ENCODE peak calls at places on chromosomes 3 and 15, in four cellular contexts. One of them, this sample, is unnamed.

GRCh38 chr15:40441736-40442531 is 1.2 kb downstream of the BAHD1 start:
- DNase-seq in astrocyte of the spinal cord: no peak
- DNase-seq in NCI-H774: no peak
- DNase-seq in Peyer's patch: peak; percentile 68
- DNase-seq in this sample: peak; percentile 18

GRCh38 chr3:13890377-13891016 is 10.6 kb upstream of the WNT7A start:
- DNase-seq in astrocyte of the spinal cord: no peak
- DNase-seq in NCI-H774: no peak
- DNase-seq in Peyer's patch: no peak
- DNase-seq in this sample: no peak

GRCh38 chr15:57122080-57122845 is 203.8 kb downstream of the TCF12 start:
- DNase-seq in astrocyte of the spinal cord: peak; percentile 14
- DNase-seq in NCI-H774: no peak
- DNase-seq in Peyer's patch: no peak
- DNase-seq in this sample: peak; percentile 52

GRCh38 chr3:46960081-46960701 is 16.4 kb downstream of the CCDC12 start:
- DNase-seq in astrocyte of the spinal cord: peak; percentile 70
- DNase-seq in NCI-H774: no peak
- DNase-seq in Peyer's patch: peak; percentile 48
- DNase-seq in this sample: peak; percentile 92

GRCh38 chr3:138845771-138846173 is 11.0 kb upstream of the PIK3CB start:
- DNase-seq in astrocyte of the spinal cord: no peak
- DNase-seq in NCI-H774: no peak
- DNase-seq in Peyer's patch: no peak
- DNase-seq in this sample: no peak

GRCh38 chr15:92375057-92375456 is 18.6 kb upstream of the ST8SIA2 start:
- DNase-seq in astrocyte of the spinal cord: no peak
- DNase-seq in NCI-H774: no peak
- DNase-seq in Peyer's patch: no peak
- DNase-seq in this sample: no peak

GRCh38 chr15:50653156-50653743 is 33.3 kb downstream of the TRPM7 start:
- DNase-seq in astrocyte of the spinal cord: no peak
- DNase-seq in NCI-H774: no peak
- DNase-seq in Peyer's patch: no peak
- DNase-seq in this sample: no peak

GRCh38 chr3:195540526-195540925 is 2.6 kb downstream of the PPP1R2 start:
- DNase-seq in astrocyte of the spinal cord: no peak
- DNase-seq in NCI-H774: no peak
- DNase-seq in Peyer's patch: no peak
- DNase-seq in this sample: no peak

GRCh38 chr3:129004639-129005295 is 3.7 kb downstream of the EFCC1 start:
- DNase-seq in astrocyte of the spinal cord: no peak
- DNase-seq in NCI-H774: peak; percentile 77
- DNase-seq in Peyer's patch: no peak
- DNase-seq in this sample: peak; percentile 20

GRCh38 chr3:127667119-127667681 is 5.6 kb upstream of the ABTB1 start:
- DNase-seq in astrocyte of the spinal cord: no peak
- DNase-seq in NCI-H774: no peak
- DNase-seq in Peyer's patch: no peak
- DNase-seq in this sample: no peak

GRCh38 chr3:5013021-5013906 is 34.0 kb downstream of the BHLHE40 start:
- DNase-seq in astrocyte of the spinal cord: peak; percentile 48
- DNase-seq in NCI-H774: no peak
- DNase-seq in Peyer's patch: no peak
- DNase-seq in this sample: no peak

GRCh38 chr15:101016581-101016980 is 97.4 kb downstream of the LRRK1 start:
- DNase-seq in astrocyte of the spinal cord: no peak
- DNase-seq in NCI-H774: no peak
- DNase-seq in Peyer's patch: no peak
- DNase-seq in this sample: no peak

GRCh38 chr3:142315083-142315482 is 89.7 kb upstream of the GK5 start:
- DNase-seq in astrocyte of the spinal cord: peak; percentile 72
- DNase-seq in NCI-H774: no peak
- DNase-seq in Peyer's patch: no peak
- DNase-seq in this sample: peak; percentile 12

GRCh38 chr3:105553851-105554250 is 187.1 kb downstream of the ALCAM start:
- DNase-seq in astrocyte of the spinal cord: no peak
- DNase-seq in NCI-H774: no peak
- DNase-seq in Peyer's patch: no peak
- DNase-seq in this sample: no peak

GRCh38 chr3:33957176-33957575 is 158.7 kb downstream of the PDCD6IP start:
- DNase-seq in astrocyte of the spinal cord: no peak
- DNase-seq in NCI-H774: no peak
- DNase-seq in Peyer's patch: no peak
- DNase-seq in this sample: no peak

GRCh38 chr15:89362203-89363101 is 27.8 kb upstream of the POLG start:
- DNase-seq in astrocyte of the spinal cord: no peak
- DNase-seq in NCI-H774: peak; percentile 62
- DNase-seq in Peyer's patch: no peak
- DNase-seq in this sample: no peak

GRCh38 chr3:120102232-120102631 is 8.0 kb upstream of the GSK3B start:
- DNase-seq in astrocyte of the spinal cord: no peak
- DNase-seq in NCI-H774: no peak
- DNase-seq in Peyer's patch: no peak
- DNase-seq in this sample: no peak

GRCh38 chr15:101348643-101349496 is 53.8 kb upstream of the SNRPA1 start:
- DNase-seq in astrocyte of the spinal cord: no peak
- DNase-seq in NCI-H774: no peak
- DNase-seq in Peyer's patch: no peak
- DNase-seq in this sample: no peak

This sample was measured in endothelial cell of umbilical vein.